ENCODE peak calls at places on chromosomes 2 and 18, in ten cellular contexts. E, D, M, P, K, F, Z, C, T and R are unnamed samples.

GRCh38 chr18:44709297-44710117 is 28.8 kb downstream of the SETBP1 start:
- DNase-seq in T (no peak), M (no peak), Z (peak; percentile 33), C (no peak), D (no peak), F (no peak), K (no peak), P (no peak), E (no peak), R (no peak)

GRCh38 chr2:46983065-46983801 is 67.6 kb upstream of the MCFD2 start:
- DNase-seq in C (peak; percentile 55), P (peak; percentile 68), E (no peak), K (no peak), D (peak; percentile 51), T (no peak), F (no peak), Z (peak; percentile 69), M (peak; percentile 75), R (no peak)

GRCh38 chr18:77069482-77069881 is 63.1 kb downstream of the MBP start:
- DNase-seq in Z (no peak), T (no peak), M (no peak), K (no peak), F (no peak), P (no peak), D (no peak), E (no peak), C (no peak), R (no peak)

GRCh38 chr2:85758361-85759256 is 4.8 kb downstream of the ATOH8 start:
- DNase-seq in F (peak; percentile 44), K (no peak), M (no peak), E (no peak), Z (no peak), T (no peak), D (no peak), P (no peak), C (no peak), R (no peak)

GRCh38 chr2:109217362-109218086 is 88.5 kb downstream of the SH3RF3 start:
- DNase-seq in Z (peak; percentile 98), D (peak; percentile 93), F (no peak), P (peak; percentile 17), M (peak; percentile 100), T (no peak), E (no peak), K (no peak), C (peak; percentile 52), R (peak; percentile 47)

GRCh38 chr2:85692039-85692645 is 2.0 kb upstream of the GNLY start:
- DNase-seq in D (peak; percentile 52), K (no peak), C (no peak), P (no peak), E (no peak), Z (no peak), F (no peak), M (no peak), T (no peak), R (no peak)

GRCh38 chr2:241910604-241911520 is 41.3 kb downstream of the RTP5 start:
- DNase-seq in E (peak; percentile 22), D (no peak), F (no peak), Z (no peak), K (no peak), P (no peak), M (no peak), C (no peak), T (no peak), R (no peak)

GRCh38 chr2:164737612-164738081 is 104.0 kb downstream of the COBLL1 start:
- DNase-seq in Z (peak; percentile 55), T (peak; percentile 65), F (peak; percentile 82), P (peak; percentile 87), D (peak; percentile 24), E (peak; percentile 77), K (peak; percentile 67), C (peak; percentile 84), M (peak; percentile 52), R (peak; percentile 65)

GRCh38 chr2:21821697-21822227 is 698.0 kb downstream of the TDRD15 start:
- DNase-seq in M (peak; percentile 52), C (no peak), E (no peak), K (peak; percentile 6), D (no peak), T (no peak), F (no peak), P (no peak), Z (peak; percentile 66), R (no peak)

GRCh38 chr2:64203131-64204005 is 59.1 kb upstream of the PELI1 start:
- DNase-seq in D (peak; percentile 65), Z (peak; percentile 72), T (no peak), K (no peak), F (no peak), P (no peak), C (peak; percentile 73), M (peak; percentile 59), E (no peak), R (peak; percentile 61)

GRCh38 chr2:200337621-200338020 is 31.1 kb downstream of the SPATS2L start:
- DNase-seq in K (no peak), Z (no peak), F (no peak), D (no peak), P (no peak), T (no peak), M (no peak), C (no peak), E (no peak), R (no peak)
- H3K4me1 ChIP-seq in K (peaks cover 8% of the 10 kb centered on the region), Z (peaks cover 16% of the 10 kb centered on the region), F (peaks cover 62% of the 10 kb centered on the region), D (peaks cover 21% of the 10 kb centered on the region), P (no peaks in the 10 kb centered on the region), T (no peaks in the 10 kb centered on the region), M (peaks cover 10% of the 10 kb centered on the region), C (peaks cover 30% of the 10 kb centered on the region), E (peaks cover 5% of the 10 kb centered on the region), R (peaks cover 8% of the 10 kb centered on the region)

GRCh38 chr2:158999458-158999857 is 31.0 kb downstream of the TANC1 start:
- DNase-seq in T (no peak), D (peak; percentile 79), P (no peak), M (peak; percentile 83), E (no peak), K (no peak), C (peak; percentile 43), Z (peak; percentile 47), F (peak; percentile 90), R (peak; percentile 70)

GRCh38 chr2:158997037-158997785 is 28.8 kb downstream of the TANC1 start:
- DNase-seq in Z (no peak), E (no peak), C (no peak), K (no peak), F (peak; percentile 18), D (no peak), T (no peak), M (no peak), P (no peak), R (no peak)

GRCh38 chr2:158998486-158999248 is 30.2 kb downstream of the TANC1 start:
- DNase-seq in D (peak; percentile 88), P (no peak), F (peak; percentile 86), Z (peak; percentile 87), C (no peak), K (no peak), T (no peak), M (peak; percentile 80), E (no peak), R (peak; percentile 34)

GRCh38 chr2:159002465-159003130 is 34.2 kb downstream of the TANC1 start:
- DNase-seq in P (no peak), E (no peak), D (no peak), T (no peak), K (no peak), C (no peak), Z (no peak), M (peak; percentile 64), F (no peak), R (no peak)

DNA sequence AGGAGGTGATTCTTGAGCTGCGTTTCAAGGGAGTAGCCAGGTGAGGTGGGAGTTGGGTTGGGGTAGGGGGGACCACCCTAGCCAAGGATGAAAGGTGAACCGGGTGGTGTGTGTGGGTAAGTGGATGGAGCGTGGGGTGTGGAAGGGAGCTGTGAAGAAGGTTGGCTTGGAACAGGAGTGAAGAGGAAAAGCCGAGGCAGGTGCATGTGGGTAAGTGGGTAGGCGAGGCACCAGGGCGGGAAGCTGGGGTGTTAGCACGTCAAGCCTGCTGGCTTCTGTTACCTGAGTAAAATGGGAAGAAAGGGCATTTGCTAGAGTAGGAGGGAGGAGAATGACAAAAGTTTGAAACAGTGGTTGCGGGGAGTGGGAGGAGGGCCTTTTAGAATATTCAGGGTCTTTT is 31.6 kb downstream of the TANC1 start:
- DNase-seq in T (no peak), F (no peak), E (no peak), D (no peak), K (no peak), Z (no peak), M (no peak), C (no peak), P (no peak), R (no peak)
- H3K9ac ChIP-seq in T (no peak overlapping the region), F (no peak overlapping the region), E (no peak overlapping the region), D (no peak overlapping the region), K (no peak overlapping the region), Z (no peak overlapping the region), M (no peak overlapping the region), C (no peak overlapping the region), P (no peak overlapping the region), R (no peak overlapping the region)

DNA sequence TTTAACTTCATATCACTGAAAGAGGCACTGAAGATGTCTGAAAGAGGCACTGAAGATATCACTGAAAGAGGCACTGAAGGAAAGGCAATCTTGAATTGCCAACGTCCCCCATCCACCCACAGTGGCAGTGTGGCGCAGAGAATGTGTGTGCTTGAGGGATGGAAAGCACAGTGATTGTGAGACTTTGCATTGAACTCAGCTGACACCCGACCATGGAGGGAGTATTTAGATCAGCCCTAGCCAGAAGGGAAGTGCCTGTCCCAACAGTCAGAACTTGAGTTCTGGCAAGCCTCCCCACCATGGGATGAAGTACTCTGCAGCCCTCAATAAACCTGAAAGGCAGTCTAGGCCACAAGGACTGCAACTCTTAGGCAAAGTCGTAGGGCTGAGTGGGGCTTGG is 33.8 kb downstream of the MAP4K3 start:
- DNase-seq in D (no peak), F (no peak), P (no peak), M (peak; percentile 23), T (no peak), K (no peak), Z (no peak), E (no peak), C (no peak), R (no peak)
- H3K4me1 ChIP-seq in D (no peaks in the 10 kb centered on the region), F (peaks cover 81% of the 10 kb centered on the region), P (no peaks in the 10 kb centered on the region), M (peaks cover 33% of the 10 kb centered on the region), T (no peaks in the 10 kb centered on the region), K (no peaks in the 10 kb centered on the region), Z (peaks cover 2% of the 10 kb centered on the region), E (peaks cover 16% of the 10 kb centered on the region), C (peaks cover 41% of the 10 kb centered on the region), R (peaks cover 23% of the 10 kb centered on the region)

DNA sequence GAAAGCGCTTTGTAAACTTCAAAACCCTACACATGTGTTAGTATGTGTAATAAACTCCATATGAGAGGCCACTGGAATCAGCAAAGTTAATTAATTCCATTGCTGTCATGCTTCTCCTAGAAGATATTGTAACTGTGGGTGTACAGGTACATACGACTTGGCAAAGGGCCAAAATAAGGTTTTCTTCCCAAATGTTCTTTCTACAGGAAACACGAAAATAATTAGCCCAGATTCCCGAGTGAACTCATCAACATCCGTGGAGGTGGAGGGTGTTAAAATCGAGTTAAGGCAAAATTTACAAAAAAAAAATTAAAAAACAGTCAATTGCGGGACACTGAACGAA is 559 bp downstream of the FANCL start:
- DNase-seq in Z (no peak), K (no peak), F (peak; percentile 34), D (no peak), E (no peak), C (peak; percentile 39), M (no peak), P (no peak), T (no peak), R (peak; percentile 42)
- H3K9ac ChIP-seq in Z (peak overlapping the region; percentile 81), K (no peak overlapping the region), F (peak overlapping the region; percentile 91), D (peak overlapping the region; percentile 91), E (peak overlapping the region; percentile 96), C (peak overlapping the region; percentile 95), M (peak overlapping the region; percentile 91), P (peak overlapping the region; percentile 77), T (peak overlapping the region; percentile 96), R (peak overlapping the region; percentile 62)

GRCh38 chr2:70111752-70112591 is 24.7 kb downstream of the PCBP1 start:
- DNase-seq in T (no peak), K (no peak), Z (no peak), D (peak; percentile 72), F (no peak), E (no peak), C (no peak), P (peak; percentile 61), M (peak; percentile 71), R (no peak)
- H3K4me1 ChIP-seq in T (peaks cover 11% of the 10 kb centered on the region), K (peaks cover 27% of the 10 kb centered on the region), Z (peaks cover 6% of the 10 kb centered on the region), D (peaks cover 18% of the 10 kb centered on the region), F (peaks cover 66% of the 10 kb centered on the region), E (peaks cover 3% of the 10 kb centered on the region), C (peaks cover 12% of the 10 kb centered on the region), P (peaks cover 32% of the 10 kb centered on the region), M (peaks cover 26% of the 10 kb centered on the region), R (peaks cover 17% of the 10 kb centered on the region)